ENCODE peak calls at places on chromosomes 5 and 9, in seven cellular contexts. N is stimulated activated CD4-positive, alpha-beta T cell treated with anti-CD3 and anti-CD28 coated beads, Interleukin-1b, Interleukin-23, amount 100 ng/mL, for 1 hour; Q is RCC 7860; I is GM12865; U is EH; O is CD8-positive, alpha-beta memory T cell; D is GM03348. V is an unnamed sample.

GRCh38 chr9:91101598-91102168 is 260.0 kb downstream of the AUH start:
- DNase-seq in N (peak; percentile 34), Q (no peak), I (peak; percentile 45), U (no peak), O (peak; percentile 77), D (no peak), V (no peak)

GRCh38 chr5:172150514-172151425 is 37.3 kb downstream of the STK10 start:
- DNase-seq in N (no peak), Q (no peak), I (peak; percentile 58), U (peak; percentile 68), O (peak; percentile 12), D (no peak), V (no peak)

GRCh38 chr5:89817841-89818240 is 591.7 kb downstream of the CETN3 start:
- DNase-seq in N (no peak), Q (no peak), I (no peak), U (no peak), O (no peak), D (no peak), V (no peak)

GRCh38 chr5:78747703-78748359 is 99.3 kb upstream of the LHFPL2 start:
- DNase-seq in N (no peak), Q (no peak), I (no peak), U (peak; percentile 92), O (no peak), D (peak; percentile 72), V (no peak)

GRCh38 chr5:112923988-112924387 is 2.0 kb upstream of the REEP5 start:
- DNase-seq in N (no peak), Q (no peak), I (peak; percentile 56), U (no peak), O (no peak), D (no peak), V (no peak)

GRCh38 chr5:119328753-119329602 is 26.8 kb upstream of the TNFAIP8 start:
- DNase-seq in N (no peak), Q (no peak), I (no peak), U (peak; percentile 89), O (peak; percentile 61), D (peak; percentile 22), V (no peak)

GRCh38 chr9:131237311-131237710 is 39.0 kb downstream of the FAM78A start:
- DNase-seq in N (no peak), Q (no peak), I (no peak), U (no peak), O (no peak), D (no peak), V (no peak)

GRCh38 chr5:9545959-9546851 is at the start of gene SEMA5A:
- DNase-seq in N (no peak), Q (peak; percentile 64), I (peak; percentile 19), U (peak; percentile 86), O (peak; percentile 50), D (peak; percentile 95), V (peak; percentile 47)

GRCh38 chr5:132260051-132260450 is 2.6 kb downstream of the PDLIM4 start:
- DNase-seq in N (no peak), Q (peak; percentile 60), I (no peak), U (no peak), O (no peak), D (no peak), V (no peak)

GRCh38 chr5:152425083-152425482 is 20.0 kb upstream of the NMUR2 start:
- DNase-seq in N (no peak), Q (no peak), I (no peak), U (no peak), O (no peak), D (no peak), V (no peak)

GRCh38 chr5:32504923-32505596 is 60.5 kb upstream of the ZFR start:
- DNase-seq in N (no peak), Q (no peak), I (no peak), U (peak; percentile 98), O (no peak), D (peak; percentile 89), V (no peak)

GRCh38 chr9:36738318-36738975 is 165.8 kb downstream of the MELK start:
- DNase-seq in N (no peak), Q (no peak), I (no peak), U (peak; percentile 58), O (no peak), D (peak; percentile 33), V (no peak)

GRCh38 chr5:56480305-56481146 is 247.4 kb upstream of the ANKRD55 start:
- DNase-seq in N (no peak), Q (no peak), I (peak; percentile 44), U (peak; percentile 79), O (peak; percentile 14), D (peak; percentile 70), V (peak; percentile 42)

GRCh38 chr5:72427488-72428437 is 79.4 kb downstream of the ZNF366 start:
- DNase-seq in N (no peak), Q (no peak), I (peak; percentile 42), U (peak; percentile 71), O (no peak), D (peak; percentile 67), V (no peak)

GRCh38 chr5:94744906-94745305 is 126.4 kb downstream of the SLF1 start:
- DNase-seq in N (no peak), Q (no peak), I (peak; percentile 27), U (no peak), O (no peak), D (no peak), V (no peak)

GRCh38 chr9:696332-697090 is 145.0 kb upstream of the DMRT1 start:
- DNase-seq in N (no peak), Q (peak; percentile 57), I (no peak), U (peak; percentile 84), O (no peak), D (peak; percentile 77), V (peak; percentile 75)

GRCh38 chr5:148457183-148457620 is 73.4 kb downstream of the FBXO38 start:
- DNase-seq in N (no peak), Q (no peak), I (peak; percentile 10), U (no peak), O (peak; percentile 7), D (no peak), V (peak; percentile 22)